ENCODE peak calls at places on chromosomes 2 and 18, in ten cellular contexts. F, B, P, I, T, K, Y, O, V and H are unnamed samples.

GRCh38 chr2:220887880-220888279 is 684.2 kb downstream of the EPHA4 start:
- DNase-seq in Y (no peak), K (no peak), I (no peak), P (no peak), O (no peak), V (no peak), T (no peak), F (no peak), B (no peak), H (no peak)

GRCh38 chr2:227460833-227461232 is 11.1 kb upstream of the AGFG1 start:
- DNase-seq in T (no peak), K (no peak), O (no peak), F (no peak), P (no peak), Y (no peak), V (no peak), B (no peak), I (no peak), H (no peak)

GRCh38 chr2:173997779-173998178 is 32.6 kb upstream of the SP3 start:
- DNase-seq in Y (no peak), V (no peak), B (no peak), T (no peak), I (no peak), F (no peak), K (no peak), P (no peak), O (no peak), H (no peak)

GRCh38 chr18:49784427-49785185 is 28.7 kb downstream of the ACAA2 start:
- DNase-seq in P (no peak), V (no peak), B (no peak), T (no peak), F (no peak), I (no peak), K (no peak), Y (no peak), O (no peak), H (no peak)

GRCh38 chr2:197097578-197098366 is 171.3 kb upstream of the PGAP1 start:
- DNase-seq in B (no peak), F (no peak), Y (peak), P (no peak), I (peak), V (no peak), T (peak), K (no peak), O (peak), H (no peak)

GRCh38 chr2:150570712-150571111 is 83.2 kb upstream of the RND3 start:
- DNase-seq in I (no peak), T (no peak), K (no peak), V (peak), F (no peak), O (no peak), P (no peak), Y (no peak), B (peak), H (no peak)

GRCh38 chr2:14134737-14135136 is 497.8 kb upstream of the LRATD1 start:
- DNase-seq in K (no peak), I (no peak), V (no peak), B (no peak), F (no peak), P (no peak), Y (no peak), O (no peak), T (no peak), H (no peak)

GRCh38 chr2:127632592-127633489 is 13.1 kb upstream of the GPR17 start:
- DNase-seq in T (peak), I (no peak), K (no peak), B (no peak), V (no peak), Y (no peak), O (peak), P (no peak), F (no peak), H (no peak)

GRCh38 chr2:105738658-105739051 is 6.1 kb upstream of the NCK2 start:
- DNase-seq in F (no peak), P (no peak), T (no peak), V (no peak), O (no peak), B (no peak), I (no peak), K (no peak), Y (no peak), H (no peak)

GRCh38 chr2:429575-430254 is 141.8 kb upstream of the ALKAL2 start:
- DNase-seq in B (no peak), I (peak), V (no peak), T (no peak), Y (no peak), K (no peak), F (no peak), O (no peak), P (peak), H (no peak)

GRCh38 chr2:32502941-32503340 is 124.9 kb upstream of the TTC27 start:
- DNase-seq in T (no peak), K (no peak), I (no peak), Y (no peak), P (no peak), F (no peak), O (no peak), V (no peak), B (no peak), H (no peak)

GRCh38 chr18:80143876-80144275 is 34.8 kb downstream of the ADNP2 start:
- DNase-seq in I (no peak), B (no peak), V (no peak), F (no peak), P (no peak), O (no peak), T (no peak), Y (no peak), K (no peak), H (no peak)

GRCh38 chr2:16329421-16329820 is 336.2 kb downstream of the CYRIA start:
- DNase-seq in T (no peak), V (no peak), I (no peak), F (no peak), P (no peak), O (no peak), B (no peak), Y (no peak), K (no peak), H (no peak)

GRCh38 chr2:9144617-9145016 is 62.0 kb upstream of the ASAP2 start:
- DNase-seq in F (no peak), K (no peak), B (no peak), I (no peak), P (no peak), V (no peak), T (no peak), Y (no peak), O (no peak), H (no peak)

GRCh38 chr2:30577151-30577550 is 130.1 kb downstream of the LCLAT1 start:
- DNase-seq in T (no peak), Y (no peak), K (no peak), F (no peak), O (no peak), P (no peak), I (no peak), V (no peak), B (no peak), H (no peak)

GRCh38 chr18:50729986-50730385 is 89.8 kb downstream of the MRO start:
- DNase-seq in O (no peak), I (no peak), T (no peak), P (no peak), V (no peak), F (no peak), K (no peak), B (no peak), Y (no peak), H (no peak)

GRCh38 chr2:224591245-224591644 is 6.1 kb upstream of the CUL3 start:
- DNase-seq in P (no peak), I (no peak), K (no peak), T (no peak), O (no peak), F (no peak), Y (no peak), B (no peak), V (no peak), H (no peak)

GRCh38 chr18:48074929-48075706 is 144.7 kb upstream of the SMAD2 start:
- DNase-seq in T (no peak), Y (no peak), F (no peak), V (no peak), K (no peak), B (no peak), P (no peak), I (no peak), O (no peak), H (no peak)
- TF ChIP-seq POLR2A in T (no peak), Y (no peak), F (no peak), V (no peak), K (no peak), B (no peak), P (no peak), I (no peak), O (no peak), H (no peak)

GRCh38 chr2:215851091-215851490 is 162.3 kb downstream of the MREG start:
- DNase-seq in F (no peak), P (no peak), B (no peak), Y (no peak), K (no peak), O (no peak), I (no peak), T (no peak), V (no peak), H (no peak)
- TF ChIP-seq POLR2A in F (no peak), P (no peak), B (no peak), Y (no peak), K (no peak), O (no peak), I (no peak), T (no peak), V (no peak), H (no peak)

GRCh38 chr2:141201161-141201560 is 929.7 kb downstream of the LRP1B start:
- DNase-seq in B (no peak), P (no peak), I (no peak), Y (no peak), T (no peak), F (no peak), O (no peak), V (no peak), K (no peak), H (no peak)
- TF ChIP-seq POLR2A in B (no peak), P (no peak), I (no peak), Y (no peak), T (no peak), F (no peak), O (no peak), V (no peak), K (no peak), H (no peak)

GRCh38 chr2:20350753-20351554 is at the start of gene PUM2:
- DNase-seq in V (peak), K (peak), B (peak), O (peak), T (peak), I (peak), F (peak), P (peak), Y (peak), H (peak)
- TF ChIP-seq POLR2A in V (peak), K (peak), B (peak), O (peak), T (peak), I (peak), F (no peak), P (no peak), Y (peak), H (peak)

DNA sequence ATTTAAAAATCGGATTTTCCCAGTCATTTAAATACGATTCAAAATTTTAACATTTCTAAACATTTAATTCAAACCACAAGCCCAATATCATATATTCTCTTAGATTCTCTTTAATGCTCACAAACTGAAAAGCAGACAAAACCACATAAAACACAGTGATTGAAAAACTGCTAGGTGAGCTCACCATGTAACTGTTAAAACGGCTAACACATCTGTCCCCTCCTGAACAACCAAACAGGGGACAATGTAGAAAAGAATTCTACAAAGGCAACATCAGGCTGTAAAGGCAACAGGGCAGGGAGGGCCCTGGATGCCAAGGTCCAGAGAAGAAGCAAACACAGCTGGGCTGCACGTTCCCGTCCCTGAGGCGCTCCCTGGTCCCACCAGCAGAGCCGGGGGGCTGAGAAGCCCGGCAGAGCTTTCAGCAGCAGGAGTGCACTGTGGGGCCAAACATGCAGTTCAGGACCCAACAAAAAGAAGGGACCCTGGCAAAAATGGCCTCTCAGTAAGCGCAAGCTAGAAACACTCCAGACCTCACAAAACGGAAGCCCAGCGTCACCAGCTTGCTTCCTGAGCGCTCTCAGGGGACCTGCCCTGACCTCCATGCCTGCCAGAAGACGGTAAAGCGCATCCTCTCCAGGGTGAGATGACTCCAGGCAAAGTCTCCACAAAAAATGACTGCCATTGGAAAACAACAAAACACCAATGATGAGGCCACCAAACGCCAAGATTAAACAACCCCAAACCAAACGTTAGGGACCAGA is 40.5 kb downstream of the NDUFA10 start:
- DNase-seq in I (no peak), T (no peak), V (no peak), O (no peak), P (no peak), K (no peak), Y (no peak), B (no peak), F (no peak), H (no peak)
- TF ChIP-seq POLR2A in I (no peak), T (no peak), V (no peak), O (no peak), P (no peak), K (no peak), Y (no peak), B (no peak), F (no peak), H (no peak)

DNA sequence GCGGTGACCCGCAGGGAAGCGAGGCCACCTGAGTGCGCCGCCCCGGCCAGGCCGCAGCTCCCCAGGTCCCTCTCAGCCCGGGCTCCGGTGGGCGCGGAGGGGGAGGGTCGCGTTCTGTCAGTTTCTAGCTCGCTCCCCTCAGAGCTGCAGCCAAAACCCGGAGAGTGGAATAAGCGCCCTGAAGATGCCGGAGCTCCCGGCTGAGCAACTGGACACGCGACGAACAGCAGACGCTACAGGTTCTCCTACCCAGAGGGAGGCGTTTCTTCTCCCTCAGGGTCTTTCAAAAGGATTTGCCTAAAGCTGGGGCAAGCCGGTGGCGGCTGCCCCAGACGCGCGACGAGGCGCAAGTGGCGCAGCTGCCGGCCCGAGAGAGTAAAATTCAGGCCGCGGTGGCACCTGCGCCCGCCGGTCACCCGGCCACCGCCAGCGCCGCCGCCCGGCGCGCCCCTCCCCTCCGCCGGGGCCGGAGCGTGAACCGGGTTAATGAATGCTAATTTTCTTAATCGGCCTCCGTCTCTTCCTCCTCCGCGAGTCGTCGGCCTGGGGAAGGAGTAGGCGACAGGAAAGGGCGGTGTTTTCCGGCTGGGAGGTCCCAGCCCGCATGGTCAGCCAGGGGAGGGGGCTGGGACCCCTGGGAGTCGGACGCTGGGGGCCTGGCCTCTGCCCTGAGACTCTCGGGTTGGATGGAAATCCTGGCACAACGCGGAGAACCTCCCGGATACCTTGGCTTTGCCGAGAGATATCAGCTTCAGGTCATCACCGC is 845 bp upstream of the CDC42EP3 start:
- DNase-seq in B (peak), K (peak), P (no peak), Y (peak), F (peak), T (peak), O (peak), V (peak), I (peak), H (peak)
- TF ChIP-seq POLR2A in B (peak), K (peak), P (no peak), Y (peak), F (no peak), T (peak), O (peak), V (no peak), I (no peak), H (no peak)

GRCh38 chr2:108533832-108534576 is at the start of gene LIMS1:
- DNase-seq in P (peak), O (peak), B (peak), F (peak), T (peak), I (peak), Y (peak), K (peak), V (peak), H (peak)
- TF ChIP-seq POLR2A in P (peak), O (peak), B (peak), F (no peak), T (peak), I (peak), Y (peak), K (peak), V (peak), H (peak)

GRCh38 chr2:213119061-213119809 is 32.2 kb downstream of the IKZF2 start:
- DNase-seq in O (no peak), Y (no peak), P (no peak), T (no peak), I (no peak), K (no peak), B (peak), V (no peak), F (no peak), H (no peak)
- TF ChIP-seq POLR2A in O (no peak), Y (no peak), P (no peak), T (no peak), I (no peak), K (no peak), B (no peak), V (no peak), F (no peak), H (no peak)

DNA sequence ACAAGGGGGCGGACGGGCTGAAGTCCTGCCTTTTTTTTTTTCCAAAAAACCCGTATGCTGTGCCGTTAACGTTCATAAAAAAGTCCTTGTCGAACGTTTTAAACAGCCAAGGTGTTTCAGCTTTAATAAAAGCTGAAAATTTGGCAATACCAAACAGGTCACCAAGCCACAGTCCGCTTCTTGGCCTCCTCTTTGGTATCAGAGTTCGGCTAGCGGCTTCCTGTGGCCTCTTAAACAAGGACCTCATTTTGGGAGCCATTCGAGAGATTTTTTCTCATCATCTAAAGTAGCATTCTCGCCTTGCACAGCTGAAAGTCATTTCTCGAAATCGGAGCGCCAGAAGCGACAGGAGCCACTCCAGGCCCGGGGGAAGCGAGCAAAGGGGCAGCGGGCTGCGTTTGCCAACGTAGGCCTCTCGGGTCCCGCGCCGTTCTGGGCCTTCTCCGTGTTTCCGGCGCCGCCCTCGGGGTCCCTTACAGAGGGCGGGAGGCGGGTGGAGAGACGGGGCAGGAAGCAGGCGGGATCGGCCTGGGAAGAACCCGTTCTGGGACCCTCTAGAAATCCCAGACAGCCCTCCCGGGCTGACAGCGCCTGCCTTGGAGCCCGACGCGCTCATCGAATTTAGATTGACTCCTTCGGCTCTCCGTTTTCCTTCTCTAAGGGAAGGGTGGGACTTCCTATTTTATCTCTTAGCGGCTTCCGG is 560 bp upstream of the ZNF407 start:
- DNase-seq in B (no peak), O (peak), P (peak), I (peak), T (peak), F (peak), V (peak), K (peak), Y (no peak), H (peak)
- TF ChIP-seq POLR2A in B (no peak), O (no peak), P (no peak), I (no peak), T (no peak), F (no peak), V (no peak), K (peak), Y (peak), H (no peak)